ENCODE peak calls at places on chromosomes 4 and X, in four cellular contexts. I, N, F and V are unnamed samples.

GRCh38 chr4:10185518-10186227 is 69.1 kb upstream of the WDR1 start:
- DNase-seq in I (no peak), N (no peak), F (no peak), V (no peak)

GRCh38 chrX:70132877-70133302 is 357 bp upstream of the IGBP1 start:
- DNase-seq in I (no peak), N (peak; percentile 3), F (no peak), V (no peak)

GRCh38 chrX:103562801-103563200 is 22.5 kb upstream of the TCEAL4 start:
- DNase-seq in I (no peak), N (no peak), F (no peak), V (no peak)

GRCh38 chr4:106344324-106344970 is 24.1 kb downstream of the GIMD1 start:
- DNase-seq in I (no peak), N (peak; percentile 71), F (no peak), V (no peak)

GRCh38 chr4:1244978-1245471 is 3.9 kb downstream of the CTBP1 start:
- DNase-seq in I (no peak), N (no peak), F (no peak), V (peak; percentile 31)

GRCh38 chr4:81032174-81032551 is 1.7 kb downstream of the BMP3 start:
- DNase-seq in I (no peak), N (no peak), F (no peak), V (no peak)

GRCh38 chrX:153933751-153934472 is 925 bp downstream of the NAA10 start:
- DNase-seq in I (no peak), N (peak; percentile 56), F (no peak), V (no peak)

GRCh38 chr4:179663641-179664431 is 2221.6 kb upstream of the AGA start:
- DNase-seq in I (no peak), N (no peak), F (no peak), V (no peak)

GRCh38 chr4:15376594-15376993 is 51.2 kb upstream of the C1QTNF7 start:
- DNase-seq in I (no peak), N (peak; percentile 42), F (no peak), V (no peak)

GRCh38 chrX:13130776-13131175 is 86.4 kb upstream of the FAM9C start:
- DNase-seq in I (no peak), N (peak; percentile 8), F (no peak), V (no peak)

GRCh38 chrX:146602246-146602645 is 207.3 kb upstream of the CXorf51B start:
- DNase-seq in I (no peak), N (no peak), F (no peak), V (no peak)

GRCh38 chr4:3040447-3041191 is 33.7 kb downstream of the HTT-AS start:
- DNase-seq in I (no peak), N (no peak), F (no peak), V (no peak)

GRCh38 chr4:133062851-133063250 is 86.2 kb upstream of the PCDH10 start:
- DNase-seq in I (no peak), N (no peak), F (no peak), V (no peak)

GRCh38 chr4:54945838-54946237 is 179.6 kb downstream of the KDR start:
- DNase-seq in I (no peak), N (no peak), F (no peak), V (no peak)

GRCh38 chrX:2243913-2244460 is 256.8 kb downstream of the DHRSX start:
- DNase-seq in I (no peak), N (peak; percentile 15), F (no peak), V (no peak)

GRCh38 chrX:48966796-48967579 is 4.7 kb downstream of the KCND1 start:
- DNase-seq in I (no peak), N (peak; percentile 55), F (no peak), V (no peak)

GRCh38 chr4:145347684-145348083 is 134.0 kb upstream of the SMAD1 start:
- DNase-seq in I (no peak), N (peak; percentile 11), F (no peak), V (no peak)

GRCh38 chrX:68185161-68185560 is 248.1 kb downstream of the OPHN1 start:
- DNase-seq in I (no peak), N (no peak), F (no peak), V (no peak)

GRCh38 chrX:125998432-125998831 is 167.7 kb downstream of the DCAF12L2 start:
- DNase-seq in I (no peak), N (no peak), F (no peak), V (no peak)

GRCh38 chr4:16461362-16461761 is 235.1 kb upstream of the TAPT1 start:
- DNase-seq in I (no peak), N (no peak), F (no peak), V (no peak)

GRCh38 chr4:60724623-60725022 is 475.5 kb upstream of the ADGRL3 start:
- DNase-seq in I (no peak), N (peak; percentile 95), F (no peak), V (no peak)

GRCh38 chrX:148441387-148441786 is 59.0 kb upstream of the AFF2 start:
- DNase-seq in I (no peak), N (no peak), F (no peak), V (no peak)

GRCh38 chrX:100973411-100973810 is 3.9 kb downstream of the ARL13A start:
- DNase-seq in I (no peak), N (peak; percentile 87), F (no peak), V (no peak)

GRCh38 chr4:158722291-158722916 is 792 bp downstream of the PPID start:
- DNase-seq in I (no peak), N (peak; percentile 48), F (no peak), V (no peak)

GRCh38 chr4:134470544-134470943 is 269.0 kb upstream of the PABPC4L start:
- DNase-seq in I (no peak), N (no peak), F (no peak), V (no peak)

GRCh38 chr4:169024762-169025161 is 14.7 kb upstream of the CBR4 start:
- DNase-seq in I (no peak), N (peak; percentile 59), F (peak; percentile 24), V (no peak)

DNA sequence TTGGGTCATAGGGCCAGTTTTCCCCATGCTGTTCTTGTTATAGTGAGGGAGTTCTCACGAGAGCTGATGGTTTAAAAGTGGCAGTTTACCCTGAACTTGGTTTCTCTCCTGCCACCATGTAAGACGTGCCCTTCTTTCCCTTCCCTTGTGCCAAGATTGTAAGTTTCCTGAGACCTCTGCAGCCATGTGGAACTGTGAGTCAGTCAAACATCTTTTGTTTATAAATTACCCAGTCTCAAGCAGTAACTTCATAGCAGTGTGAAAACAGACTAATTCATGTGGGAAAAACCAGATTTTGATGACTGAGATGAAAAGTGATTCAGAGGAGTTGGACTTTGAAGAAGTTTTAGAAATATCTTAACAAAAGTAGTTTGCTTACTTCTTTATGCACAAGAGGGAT is 101.4 kb downstream of the ARHGAP10 start:
- DNase-seq in I (no peak), N (peak; percentile 82), F (no peak), V (no peak)
- H3K4me1 ChIP-seq in I (peaks cover 94% of the 10 kb centered on the region), N (peaks cover 27% of the 10 kb centered on the region), F (no peaks in the 10 kb centered on the region), V (peaks cover 21% of the 10 kb centered on the region)

GRCh38 chr4:129062580-129062979 is 30.8 kb downstream of the SCLT1 start:
- DNase-seq in I (no peak), N (no peak), F (no peak), V (no peak)

GRCh38 chr4:129063640-129064039 is 29.7 kb downstream of the SCLT1 start:
- DNase-seq in I (no peak), N (no peak), F (no peak), V (no peak)

GRCh38 chr4:129064717-129065116 is 28.6 kb downstream of the SCLT1 start:
- DNase-seq in I (no peak), N (peak; percentile 77), F (no peak), V (no peak)

DNA sequence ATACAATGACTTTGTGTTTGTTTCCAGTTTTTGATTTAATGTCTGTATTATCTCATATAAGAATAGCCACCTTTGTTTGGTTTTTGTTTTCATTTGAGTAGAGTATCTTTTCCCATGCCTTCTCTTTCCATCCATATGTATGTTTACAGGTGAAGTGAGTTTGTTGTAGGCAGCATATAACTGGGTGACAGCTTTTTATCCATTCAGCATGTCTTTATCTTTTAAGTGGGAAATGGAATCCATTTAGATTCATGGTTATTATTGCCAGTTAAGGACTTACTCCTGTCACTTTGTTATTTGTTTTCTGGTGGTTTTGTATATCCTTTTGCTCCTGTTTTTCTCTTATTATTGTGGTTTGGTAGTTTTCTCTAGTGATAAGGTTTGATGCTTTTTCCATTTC is 34.3 kb downstream of the SCLT1 start:
- DNase-seq in I (no peak), N (no peak), F (no peak), V (no peak)
- H3K9me3 ChIP-seq in I (peaks cover 9% of the 10 kb centered on the region), N (peaks cover 39% of the 10 kb centered on the region), F (peaks cover 63% of the 10 kb centered on the region), V (peaks cover 19% of the 10 kb centered on the region)

DNA sequence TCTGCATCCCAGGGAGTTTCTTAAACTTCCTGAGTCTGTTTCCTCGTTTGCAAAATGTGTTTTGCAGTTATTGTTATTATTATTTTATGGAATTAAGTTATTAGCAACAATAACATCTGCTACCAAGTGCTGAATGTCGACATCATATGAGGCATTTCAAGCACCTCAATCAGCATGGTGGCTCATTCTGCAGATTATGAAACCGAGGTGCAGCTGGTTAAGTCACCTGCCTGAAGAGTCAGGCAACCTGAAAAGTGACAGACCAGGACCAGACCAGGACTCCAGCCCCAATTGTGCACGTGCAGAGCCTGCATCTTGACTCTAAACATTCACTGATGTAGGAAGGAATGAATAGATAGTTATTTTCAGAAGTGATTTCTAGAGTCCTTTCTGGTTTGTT is 99.8 kb downstream of the AFAP1 start:
- DNase-seq in I (no peak), N (no peak), F (no peak), V (no peak)
- H3K4me1 ChIP-seq in I (peaks cover 44% of the 10 kb centered on the region), N (peaks cover 22% of the 10 kb centered on the region), F (no peaks in the 10 kb centered on the region), V (peaks cover 19% of the 10 kb centered on the region)

GRCh38 chrX:136318895-136319597 is 18.3 kb downstream of the ADGRG4 start:
- DNase-seq in I (no peak), N (no peak), F (no peak), V (no peak)
- H3K9me3 ChIP-seq in I (no peaks in the 10 kb centered on the region), N (no peaks in the 10 kb centered on the region), F (no peaks in the 10 kb centered on the region), V (no peaks in the 10 kb centered on the region)

DNA sequence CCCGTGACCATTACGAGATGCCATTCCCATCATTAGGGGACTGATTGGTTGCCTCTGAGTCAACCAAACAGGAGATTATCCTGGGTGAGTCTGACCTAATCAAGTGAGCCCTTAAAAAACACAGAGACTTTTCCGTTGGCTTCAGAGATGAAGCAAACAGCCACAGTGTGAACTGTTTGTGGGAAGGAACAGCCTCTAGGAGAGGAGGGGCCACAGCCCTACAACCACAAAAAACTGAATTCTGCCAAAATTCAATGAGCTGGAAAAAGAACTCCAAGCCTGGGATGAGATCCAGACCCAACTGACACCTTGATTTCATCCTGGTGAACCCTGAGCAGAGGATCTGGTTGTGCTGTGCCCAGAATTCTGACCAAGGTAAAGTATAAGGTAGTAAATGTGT is 31.3 kb upstream of the TBL1X start:
- DNase-seq in I (no peak), N (no peak), F (no peak), V (no peak)
- H3K4me1 ChIP-seq in I (peaks cover 9% of the 10 kb centered on the region), N (no peaks in the 10 kb centered on the region), F (no peaks in the 10 kb centered on the region), V (no peaks in the 10 kb centered on the region)

GRCh38 chr4:24197891-24198290 is 308.0 kb upstream of the PPARGC1A start:
- DNase-seq in I (no peak), N (peak; percentile 4), F (no peak), V (no peak)
- H3K9me3 ChIP-seq in I (no peaks in the 10 kb centered on the region), N (no peaks in the 10 kb centered on the region), F (no peaks in the 10 kb centered on the region), V (no peaks in the 10 kb centered on the region)